ENCODE peak calls at places on chromosomes 1 and 21, in five cellular contexts. One of them, this sample, is unnamed. For H3K79me2, the result is how much of the 10 kb centered on the place peaks cover.

GRCh38 chr1:116379674-116380498 is 6.8 kb downstream of the ATP1A1 start:
- DNase-seq in HCT116: no peak
- DNase-seq in OCI-LY7: no peak
- DNase-seq in GM23248: no peak
- DNase-seq in PC-3: no peak
- DNase-seq in this sample: peak

GRCh38 chr1:112935474-112936289 is 20.3 kb downstream of the SLC16A1 start:
- DNase-seq in HCT116: peak
- DNase-seq in OCI-LY7: peak
- DNase-seq in GM23248: peak
- DNase-seq in PC-3: peak
- DNase-seq in this sample: no peak

GRCh38 chr1:92495392-92496066 is 8.8 kb upstream of the GFI1 start:
- DNase-seq in HCT116: no peak
- DNase-seq in OCI-LY7: no peak
- DNase-seq in GM23248: no peak
- DNase-seq in PC-3: no peak
- DNase-seq in this sample: no peak

GRCh38 chr1:183323849-183324683 is 94.1 kb downstream of the NMNAT2 start:
- DNase-seq in HCT116: no peak
- DNase-seq in OCI-LY7: no peak
- DNase-seq in GM23248: no peak
- DNase-seq in PC-3: peak
- DNase-seq in this sample: no peak

GRCh38 chr21:32559004-32559610 is 26.2 kb downstream of the TCP10L start:
- DNase-seq in HCT116: no peak
- DNase-seq in OCI-LY7: no peak
- DNase-seq in GM23248: no peak
- DNase-seq in PC-3: no peak
- DNase-seq in this sample: no peak

GRCh38 chr1:27322569-27323116 is 680 bp downstream of the TMEM222 start:
- DNase-seq in HCT116: no peak
- DNase-seq in OCI-LY7: peak
- DNase-seq in GM23248: peak
- DNase-seq in PC-3: no peak
- DNase-seq in this sample: no peak

GRCh38 chr1:37795340-37796110 is 1.9 kb downstream of the MANEAL start:
- DNase-seq in HCT116: no peak
- DNase-seq in OCI-LY7: no peak
- DNase-seq in GM23248: peak
- DNase-seq in PC-3: no peak
- DNase-seq in this sample: peak

GRCh38 chr1:58883037-58883887 is 99.4 kb upstream of the JUN start:
- DNase-seq in HCT116: peak
- DNase-seq in OCI-LY7: no peak
- DNase-seq in GM23248: peak
- DNase-seq in PC-3: peak
- DNase-seq in this sample: peak

GRCh38 chr1:102875756-102876155 is 232.6 kb downstream of the COL11A1 start:
- DNase-seq in HCT116: no peak
- DNase-seq in OCI-LY7: no peak
- DNase-seq in GM23248: no peak
- DNase-seq in PC-3: no peak
- DNase-seq in this sample: no peak

GRCh38 chr1:208107817-208108608 is 136.2 kb downstream of the PLXNA2 start:
- DNase-seq in HCT116: no peak
- DNase-seq in OCI-LY7: no peak
- DNase-seq in GM23248: peak
- DNase-seq in PC-3: peak
- DNase-seq in this sample: no peak

GRCh38 chr1:226728448-226728847 is 10.6 kb downstream of the ITPKB start:
- DNase-seq in HCT116: no peak
- DNase-seq in OCI-LY7: no peak
- DNase-seq in GM23248: no peak
- DNase-seq in PC-3: no peak
- DNase-seq in this sample: no peak

GRCh38 chr1:2786329-2787162 is 14.9 kb downstream of the TTC34 start:
- DNase-seq in HCT116: no peak
- DNase-seq in OCI-LY7: peak
- DNase-seq in GM23248: peak
- DNase-seq in PC-3: peak
- DNase-seq in this sample: peak

GRCh38 chr1:78055565-78056132 is 9.9 kb downstream of the GIPC2 start:
- DNase-seq in HCT116: no peak
- DNase-seq in OCI-LY7: no peak
- DNase-seq in GM23248: no peak
- DNase-seq in PC-3: no peak
- DNase-seq in this sample: no peak

GRCh38 chr1:218345673-218346390 is 696 bp downstream of the TGFB2 start:
- DNase-seq in HCT116: no peak
- DNase-seq in OCI-LY7: peak
- DNase-seq in GM23248: peak
- DNase-seq in PC-3: peak
- DNase-seq in this sample: peak

GRCh38 chr1:28591708-28592313 is at the start of gene RAB42:
- DNase-seq in HCT116: no peak
- DNase-seq in OCI-LY7: no peak
- DNase-seq in GM23248: peak
- DNase-seq in PC-3: no peak
- DNase-seq in this sample: peak

GRCh38 chr1:22741118-22741517 is 30.5 kb downstream of the EPHB2 start:
- DNase-seq in HCT116: no peak
- DNase-seq in OCI-LY7: no peak
- DNase-seq in GM23248: no peak
- DNase-seq in PC-3: no peak
- DNase-seq in this sample: peak

GRCh38 chr1:161047436-161048420 is 2.0 kb upstream of the USF1 start:
- DNase-seq in HCT116: no peak
- DNase-seq in OCI-LY7: no peak
- DNase-seq in GM23248: no peak
- DNase-seq in PC-3: no peak
- DNase-seq in this sample: no peak

GRCh38 chr1:145823565-145824498 is at the start of the genes POLR3C and RNF115:
- DNase-seq in HCT116: peak
- DNase-seq in OCI-LY7: peak
- DNase-seq in GM23248: peak
- DNase-seq in PC-3: peak
- DNase-seq in this sample: peak

GRCh38 chr1:33270379-33270778 is 14.1 kb downstream of the ZNF362 start:
- DNase-seq in HCT116: no peak
- DNase-seq in OCI-LY7: no peak
- DNase-seq in GM23248: no peak
- DNase-seq in PC-3: no peak
- DNase-seq in this sample: no peak

GRCh38 chr21:42974832-42975820 is 764 bp downstream of the PKNOX1 start:
- DNase-seq in HCT116: no peak
- DNase-seq in OCI-LY7: peak
- DNase-seq in GM23248: peak
- DNase-seq in PC-3: peak
- DNase-seq in this sample: peak
- H3K79me2 ChIP-seq in HCT116: under half
- H3K79me2 ChIP-seq in OCI-LY7: under half
- H3K79me2 ChIP-seq in GM23248: under half
- H3K79me2 ChIP-seq in PC-3: under half
- H3K79me2 ChIP-seq in this sample: half or more

DNA sequence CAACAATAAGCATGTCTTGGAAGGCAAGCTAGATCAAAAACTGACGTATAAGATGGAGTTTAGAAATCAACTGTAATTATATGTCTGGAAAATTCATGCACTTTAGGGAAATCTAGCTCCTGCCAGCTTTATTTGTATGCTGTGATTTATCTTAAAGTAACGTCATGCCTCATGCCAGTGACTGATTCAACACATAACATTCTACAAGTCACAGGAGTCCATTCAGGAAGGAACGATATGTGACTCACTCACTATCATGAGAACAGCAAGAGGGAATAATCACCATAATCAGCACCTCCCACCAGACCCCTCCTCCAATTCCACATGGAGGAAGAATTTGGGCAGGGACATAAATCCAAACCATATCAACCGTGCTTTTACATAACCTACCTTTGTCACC is 682.4 kb upstream of the ADAMTS5 start:
- DNase-seq in HCT116: no peak
- DNase-seq in OCI-LY7: no peak
- DNase-seq in GM23248: peak
- DNase-seq in PC-3: peak
- DNase-seq in this sample: no peak
- TF ChIP-seq EZH2phosphoT487 in HCT116: no peak
- TF ChIP-seq EZH2phosphoT487 in OCI-LY7: no peak
- TF ChIP-seq EZH2phosphoT487 in GM23248: no peak
- TF ChIP-seq EZH2phosphoT487 in PC-3: no peak
- TF ChIP-seq EZH2phosphoT487 in this sample: no peak

DNA sequence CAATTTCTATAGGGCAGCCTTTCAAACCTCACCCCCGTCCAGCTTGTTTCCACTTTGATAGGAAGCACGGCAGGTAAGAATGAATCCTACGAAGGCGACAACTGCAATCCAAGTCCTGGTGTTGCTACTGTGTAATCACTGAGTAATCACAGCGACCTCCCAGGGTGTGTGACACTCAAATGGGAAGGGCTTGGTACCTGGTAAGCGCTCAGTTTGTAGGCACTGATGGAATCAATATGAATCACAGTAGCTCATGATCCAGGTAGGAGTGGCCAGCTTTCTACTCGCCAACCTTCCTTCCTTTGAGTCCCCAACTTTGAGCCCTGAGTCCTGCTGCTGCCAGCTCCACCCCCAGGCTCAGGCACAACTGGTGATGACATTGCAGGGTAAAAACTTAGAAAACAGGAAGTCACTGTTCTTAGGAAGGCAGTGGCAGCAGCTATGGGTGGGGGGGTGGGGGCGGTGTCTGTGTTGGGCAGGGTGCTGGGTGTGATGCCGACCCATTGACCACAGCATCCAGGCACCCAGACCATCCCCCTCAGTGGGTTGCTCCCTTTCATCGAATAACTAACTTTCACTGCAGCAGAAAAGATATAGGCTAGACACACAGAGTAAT is 70.7 kb downstream of the CD247 start:
- DNase-seq in HCT116: peak
- DNase-seq in OCI-LY7: peak
- DNase-seq in GM23248: no peak
- DNase-seq in PC-3: peak
- DNase-seq in this sample: peak
- H2AFZ ChIP-seq in HCT116: peak
- H2AFZ ChIP-seq in OCI-LY7: peak
- H2AFZ ChIP-seq in GM23248: no peak
- H2AFZ ChIP-seq in PC-3: peak
- H2AFZ ChIP-seq in this sample: peak

GRCh38 chr1:67427947-67428346 is 2.3 kb downstream of the SERBP1 start:
- DNase-seq in HCT116: no peak
- DNase-seq in OCI-LY7: no peak
- DNase-seq in GM23248: peak
- DNase-seq in PC-3: no peak
- DNase-seq in this sample: no peak

GRCh38 chr1:67429528-67430357 is 459 bp downstream of the SERBP1 start:
- DNase-seq in HCT116: no peak
- DNase-seq in OCI-LY7: peak
- DNase-seq in GM23248: peak
- DNase-seq in PC-3: peak
- DNase-seq in this sample: peak

GRCh38 chr1:67431156-67431765 is 1.1 kb upstream of the SERBP1 start:
- DNase-seq in HCT116: no peak
- DNase-seq in OCI-LY7: peak
- DNase-seq in GM23248: no peak
- DNase-seq in PC-3: no peak
- DNase-seq in this sample: no peak

GRCh38 chr1:67430358-67431155 is at the start of gene SERBP1:
- DNase-seq in HCT116: peak
- DNase-seq in OCI-LY7: peak
- DNase-seq in GM23248: peak
- DNase-seq in PC-3: peak
- DNase-seq in this sample: peak

DNA sequence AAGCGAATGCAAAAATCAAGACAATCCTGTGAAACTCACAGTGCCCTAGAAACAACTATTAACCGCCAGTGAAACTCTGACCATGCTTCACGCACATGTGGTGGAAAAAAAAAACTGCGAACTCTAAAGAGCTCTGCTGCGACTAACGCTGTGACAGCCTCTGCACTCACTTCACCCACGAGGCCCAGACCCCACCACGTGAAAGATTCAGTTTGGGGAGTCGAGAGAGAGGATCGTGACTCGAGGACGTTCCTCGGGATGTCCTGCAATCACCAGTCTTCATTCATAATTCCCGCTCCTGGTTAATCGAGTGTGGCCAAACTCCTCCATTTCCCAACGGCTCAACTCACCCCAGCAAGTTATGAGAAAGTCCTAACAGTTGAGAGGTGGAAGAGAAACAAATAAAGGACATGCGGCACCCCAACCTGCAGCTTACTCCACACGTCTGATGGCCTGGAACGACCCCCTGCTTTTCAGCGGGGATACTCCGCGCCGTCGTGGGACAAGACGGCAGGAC is 1.1 kb downstream of the SERBP1 start:
- DNase-seq in HCT116: no peak
- DNase-seq in OCI-LY7: peak
- DNase-seq in GM23248: peak
- DNase-seq in PC-3: peak
- DNase-seq in this sample: peak
- H3K79me2 ChIP-seq in HCT116: half or more
- H3K79me2 ChIP-seq in OCI-LY7: half or more
- H3K79me2 ChIP-seq in GM23248: half or more
- H3K79me2 ChIP-seq in PC-3: half or more
- H3K79me2 ChIP-seq in this sample: half or more

This sample was measured in GM23338.